ENCODE peak calls at places on chromosome 18, in six cellular contexts. U is HFFc6; W is cerebellum; E is activated naive CD8-positive, alpha-beta T cell treated with anti-CD3 and anti-CD28 coated beads for 36 hours; B is upper lobe of left lung; M is GM20000. T is an unnamed sample.
A peak's percentile ranks its signal among the peaks of the same experiment; 100 is the strongest.

GRCh38 chr18:10085405-10085804 is 171.6 kb downstream of the VAPA start:
- DNase-seq in U (no peak), W (no peak), E (no peak), B (no peak), M (no peak), T (no peak)

GRCh38 chr18:77223653-77224052 is 26.0 kb upstream of the GALR1 start:
- DNase-seq in U (no peak), W (no peak), E (no peak), B (no peak), M (no peak), T (no peak)

GRCh38 chr18:80044072-80044471 is 9.8 kb downstream of the RBFA start:
- DNase-seq in U (no peak), W (no peak), E (no peak), B (no peak), M (no peak), T (no peak)

GRCh38 chr18:22605736-22606135 is 188.0 kb upstream of the CTAGE1 start:
- DNase-seq in U (no peak), W (no peak), E (no peak), B (no peak), M (no peak), T (no peak)

GRCh38 chr18:75211002-75211621 is 515 bp downstream of the TSHZ1 start:
- DNase-seq in U (no peak), W (no peak), E (peak; percentile 48), B (no peak), M (peak; percentile 72), T (peak; percentile 47)

GRCh38 chr18:37253424-37254255 is 312.0 kb downstream of the CELF4 start:
- DNase-seq in U (no peak), W (no peak), E (peak; percentile 14), B (no peak), M (peak; percentile 72), T (peak; percentile 16)

GRCh38 chr18:68041327-68041726 is 524.8 kb upstream of the DSEL start:
- DNase-seq in U (no peak), W (no peak), E (no peak), B (no peak), M (no peak), T (no peak)

GRCh38 chr18:62716679-62717058 is 1.3 kb downstream of the PHLPP1 start:
- DNase-seq in U (no peak), W (peak; percentile 17), E (peak; percentile 61), B (peak; percentile 53), M (peak; percentile 83), T (peak; percentile 59)

GRCh38 chr18:77567202-77567601 is 317.6 kb downstream of the GALR1 start:
- DNase-seq in U (no peak), W (no peak), E (no peak), B (no peak), M (no peak), T (no peak)

GRCh38 chr18:35740616-35741015 is 159.1 kb downstream of the GALNT1 start:
- DNase-seq in U (no peak), W (no peak), E (no peak), B (no peak), M (no peak), T (no peak)

GRCh38 chr18:49668583-49669290 is 106.9 kb downstream of the LIPG start:
- DNase-seq in U (no peak), W (peak; percentile 41), E (no peak), B (no peak), M (no peak), T (no peak)

GRCh38 chr18:35581555-35582309 is at the start of gene GALNT1:
- DNase-seq in U (no peak), W (peak; percentile 53), E (peak; percentile 28), B (peak; percentile 23), M (peak; percentile 84), T (peak; percentile 37)

GRCh38 chr18:13420969-13421686 is 202.6 kb downstream of the LDLRAD4 start:
- DNase-seq in U (no peak), W (no peak), E (no peak), B (no peak), M (no peak), T (peak; percentile 47)

GRCh38 chr18:3596324-3597158 is 146.6 kb downstream of the TGIF1 start:
- DNase-seq in U (no peak), W (no peak), E (peak; percentile 29), B (peak; percentile 76), M (peak; percentile 52), T (peak; percentile 67)

GRCh38 chr18:23605941-23606340 is 19.6 kb upstream of the NPC1 start:
- DNase-seq in U (no peak), W (no peak), E (no peak), B (no peak), M (no peak), T (no peak)

GRCh38 chr18:35625232-35625631 is 43.7 kb downstream of the GALNT1 start:
- DNase-seq in U (no peak), W (no peak), E (no peak), B (no peak), M (no peak), T (no peak)

GRCh38 chr18:73381361-73382031 is 513.7 kb upstream of the NETO1 start:
- DNase-seq in U (no peak), W (no peak), E (no peak), B (no peak), M (no peak), T (no peak)

GRCh38 chr18:11004951-11005350 is 144.4 kb downstream of the PIEZO2 start:
- DNase-seq in U (no peak), W (no peak), E (no peak), B (no peak), M (no peak), T (no peak)